ENCODE peak calls at places on chromosomes 13 and 19, in nine cellular contexts. One of them, this sample, is unnamed.

GRCh38 chr13:90402613-90403012 is 944.9 kb upstream of the MIR17HG start:
- DNase-seq in caudate nucleus: no peak
- DNase-seq in NCI-H1092: no peak
- DNase-seq in NCI-H1930: no peak
- DNase-seq in D341Med: no peak
- DNase-seq in stimulated activated CD4-positive, alpha-beta T cell treated with anti-CD3 and anti-CD28 coated beads, TNF-alpha, amount 100 ng/mL, for 24 hours: no peak
- DNase-seq in brain microvascular endothelial cell: no peak
- DNase-seq in SK-N-DZ: no peak
- DNase-seq in iris pigment epithelial cell: no peak
- DNase-seq in this sample: no peak

GRCh38 chr13:110557610-110558305 is 3.8 kb downstream of the RAB20 start:
- DNase-seq in caudate nucleus: no peak
- DNase-seq in NCI-H1092: no peak
- DNase-seq in NCI-H1930: no peak
- DNase-seq in D341Med: no peak
- DNase-seq in stimulated activated CD4-positive, alpha-beta T cell treated with anti-CD3 and anti-CD28 coated beads, TNF-alpha, amount 100 ng/mL, for 24 hours: no peak
- DNase-seq in brain microvascular endothelial cell: no peak
- DNase-seq in SK-N-DZ: no peak
- DNase-seq in iris pigment epithelial cell: no peak
- DNase-seq in this sample: no peak

GRCh38 chr13:84997858-84998257 is 801.4 kb downstream of the SLITRK6 start:
- DNase-seq in caudate nucleus: no peak
- DNase-seq in NCI-H1092: no peak
- DNase-seq in NCI-H1930: no peak
- DNase-seq in D341Med: no peak
- DNase-seq in stimulated activated CD4-positive, alpha-beta T cell treated with anti-CD3 and anti-CD28 coated beads, TNF-alpha, amount 100 ng/mL, for 24 hours: no peak
- DNase-seq in brain microvascular endothelial cell: no peak
- DNase-seq in SK-N-DZ: no peak
- DNase-seq in iris pigment epithelial cell: no peak
- DNase-seq in this sample: no peak

GRCh38 chr19:6740589-6741348 is 1.3 kb downstream of the TRIP10 start:
- DNase-seq in caudate nucleus: no peak
- DNase-seq in NCI-H1092: no peak
- DNase-seq in NCI-H1930: no peak
- DNase-seq in D341Med: peak; percentile 67
- DNase-seq in stimulated activated CD4-positive, alpha-beta T cell treated with anti-CD3 and anti-CD28 coated beads, TNF-alpha, amount 100 ng/mL, for 24 hours: no peak
- DNase-seq in brain microvascular endothelial cell: no peak
- DNase-seq in SK-N-DZ: peak; percentile 29
- DNase-seq in iris pigment epithelial cell: peak; percentile 33
- DNase-seq in this sample: peak; percentile 37

GRCh38 chr19:14482112-14482941 is 7.2 kb upstream of the PTGER1 start:
- DNase-seq in caudate nucleus: no peak
- DNase-seq in NCI-H1092: no peak
- DNase-seq in NCI-H1930: no peak
- DNase-seq in D341Med: no peak
- DNase-seq in stimulated activated CD4-positive, alpha-beta T cell treated with anti-CD3 and anti-CD28 coated beads, TNF-alpha, amount 100 ng/mL, for 24 hours: no peak
- DNase-seq in brain microvascular endothelial cell: no peak
- DNase-seq in SK-N-DZ: no peak
- DNase-seq in iris pigment epithelial cell: no peak
- DNase-seq in this sample: no peak

GRCh38 chr19:57477191-57478008 is at the start of gene ZNF772:
- DNase-seq in caudate nucleus: peak; percentile 86
- DNase-seq in NCI-H1092: peak; percentile 91
- DNase-seq in NCI-H1930: peak; percentile 94
- DNase-seq in D341Med: peak; percentile 85
- DNase-seq in stimulated activated CD4-positive, alpha-beta T cell treated with anti-CD3 and anti-CD28 coated beads, TNF-alpha, amount 100 ng/mL, for 24 hours: peak; percentile 72
- DNase-seq in brain microvascular endothelial cell: peak; percentile 96
- DNase-seq in SK-N-DZ: peak; percentile 92
- DNase-seq in iris pigment epithelial cell: peak; percentile 97
- DNase-seq in this sample: peak; percentile 96

GRCh38 chr13:79593611-79594275 is 112.8 kb downstream of the NDFIP2 start:
- DNase-seq in caudate nucleus: no peak
- DNase-seq in NCI-H1092: no peak
- DNase-seq in NCI-H1930: no peak
- DNase-seq in D341Med: no peak
- DNase-seq in stimulated activated CD4-positive, alpha-beta T cell treated with anti-CD3 and anti-CD28 coated beads, TNF-alpha, amount 100 ng/mL, for 24 hours: no peak
- DNase-seq in brain microvascular endothelial cell: peak; percentile 81
- DNase-seq in SK-N-DZ: peak; percentile 52
- DNase-seq in iris pigment epithelial cell: peak; percentile 78
- DNase-seq in this sample: peak; percentile 76

GRCh38 chr19:29983568-29983967 is 41.5 kb downstream of the URI1 start:
- DNase-seq in caudate nucleus: no peak
- DNase-seq in NCI-H1092: no peak
- DNase-seq in NCI-H1930: no peak
- DNase-seq in D341Med: no peak
- DNase-seq in stimulated activated CD4-positive, alpha-beta T cell treated with anti-CD3 and anti-CD28 coated beads, TNF-alpha, amount 100 ng/mL, for 24 hours: no peak
- DNase-seq in brain microvascular endothelial cell: no peak
- DNase-seq in SK-N-DZ: no peak
- DNase-seq in iris pigment epithelial cell: no peak
- DNase-seq in this sample: no peak

GRCh38 chr13:97018029-97018819 is 23.9 kb upstream of the OXGR1 start:
- DNase-seq in caudate nucleus: no peak
- DNase-seq in NCI-H1092: peak; percentile 26
- DNase-seq in NCI-H1930: peak; percentile 71
- DNase-seq in D341Med: peak; percentile 54
- DNase-seq in stimulated activated CD4-positive, alpha-beta T cell treated with anti-CD3 and anti-CD28 coated beads, TNF-alpha, amount 100 ng/mL, for 24 hours: no peak
- DNase-seq in brain microvascular endothelial cell: peak; percentile 66
- DNase-seq in SK-N-DZ: peak; percentile 62
- DNase-seq in iris pigment epithelial cell: peak; percentile 71
- DNase-seq in this sample: peak; percentile 69

GRCh38 chr13:67438465-67438864 is 208.3 kb upstream of the PCDH9 start:
- DNase-seq in caudate nucleus: no peak
- DNase-seq in NCI-H1092: peak; percentile 17
- DNase-seq in NCI-H1930: no peak
- DNase-seq in D341Med: peak; percentile 21
- DNase-seq in stimulated activated CD4-positive, alpha-beta T cell treated with anti-CD3 and anti-CD28 coated beads, TNF-alpha, amount 100 ng/mL, for 24 hours: no peak
- DNase-seq in brain microvascular endothelial cell: no peak
- DNase-seq in SK-N-DZ: peak; percentile 36
- DNase-seq in iris pigment epithelial cell: peak; percentile 1
- DNase-seq in this sample: no peak

GRCh38 chr19:45766919-45767346 is 2.1 kb downstream of the SIX5 start:
- DNase-seq in caudate nucleus: no peak
- DNase-seq in NCI-H1092: no peak
- DNase-seq in NCI-H1930: no peak
- DNase-seq in D341Med: no peak
- DNase-seq in stimulated activated CD4-positive, alpha-beta T cell treated with anti-CD3 and anti-CD28 coated beads, TNF-alpha, amount 100 ng/mL, for 24 hours: no peak
- DNase-seq in brain microvascular endothelial cell: no peak
- DNase-seq in SK-N-DZ: no peak
- DNase-seq in iris pigment epithelial cell: peak; percentile 33
- DNase-seq in this sample: peak; percentile 16

GRCh38 chr19:13953021-13953531 is 767 bp downstream of the DCAF15 start:
- DNase-seq in caudate nucleus: no peak
- DNase-seq in NCI-H1092: no peak
- DNase-seq in NCI-H1930: no peak
- DNase-seq in D341Med: no peak
- DNase-seq in stimulated activated CD4-positive, alpha-beta T cell treated with anti-CD3 and anti-CD28 coated beads, TNF-alpha, amount 100 ng/mL, for 24 hours: no peak
- DNase-seq in brain microvascular endothelial cell: no peak
- DNase-seq in SK-N-DZ: no peak
- DNase-seq in iris pigment epithelial cell: peak; percentile 57
- DNase-seq in this sample: peak; percentile 46

This sample was measured in astrocyte of the spinal cord.